ENCODE peak calls at places on chromosomes 2 and 18, in ten cellular contexts. One of them, this sample, is unnamed.

GRCh38 chr2:10619643-10620042 is 70.1 kb downstream of the NOL10 start:
- DNase-seq in brain microvascular endothelial cell: peak
- DNase-seq in omental fat pad: no peak
- DNase-seq in fibroblast of the aortic adventitia: no peak
- DNase-seq in uterus: no peak
- DNase-seq in GM12865: no peak
- DNase-seq in breast epithelium: no peak
- DNase-seq in cardiac muscle cell: peak
- DNase-seq in heart right ventricle: no peak
- DNase-seq in endothelial cell: no peak
- DNase-seq in this sample: no peak

GRCh38 chr2:115549731-115550130 is 1107.3 kb downstream of the DPP10 start:
- DNase-seq in breast epithelium: no peak
- DNase-seq in GM12865: no peak
- DNase-seq in endothelial cell: no peak
- DNase-seq in uterus: no peak
- DNase-seq in omental fat pad: no peak
- DNase-seq in heart right ventricle: no peak
- DNase-seq in cardiac muscle cell: no peak
- DNase-seq in brain microvascular endothelial cell: no peak
- DNase-seq in fibroblast of the aortic adventitia: no peak
- DNase-seq in this sample: no peak

GRCh38 chr2:66438498-66439290 is 3.8 kb downstream of the MEIS1 start:
- DNase-seq in brain microvascular endothelial cell: no peak
- DNase-seq in uterus: no peak
- DNase-seq in fibroblast of the aortic adventitia: peak
- DNase-seq in breast epithelium: no peak
- DNase-seq in heart right ventricle: no peak
- DNase-seq in cardiac muscle cell: no peak
- DNase-seq in endothelial cell: no peak
- DNase-seq in GM12865: no peak
- DNase-seq in omental fat pad: no peak
- DNase-seq in this sample: no peak

GRCh38 chr2:129056309-129056958 is 737.8 kb upstream of the HS6ST1 start:
- DNase-seq in breast epithelium: peak
- DNase-seq in omental fat pad: no peak
- DNase-seq in fibroblast of the aortic adventitia: no peak
- DNase-seq in brain microvascular endothelial cell: no peak
- DNase-seq in endothelial cell: no peak
- DNase-seq in GM12865: no peak
- DNase-seq in uterus: no peak
- DNase-seq in heart right ventricle: no peak
- DNase-seq in cardiac muscle cell: no peak
- DNase-seq in this sample: no peak

GRCh38 chr2:54336136-54336976 is 80.3 kb upstream of the TSPYL6 start:
- DNase-seq in heart right ventricle: no peak
- DNase-seq in brain microvascular endothelial cell: peak
- DNase-seq in omental fat pad: no peak
- DNase-seq in GM12865: no peak
- DNase-seq in uterus: no peak
- DNase-seq in cardiac muscle cell: peak
- DNase-seq in endothelial cell: no peak
- DNase-seq in breast epithelium: no peak
- DNase-seq in fibroblast of the aortic adventitia: peak
- DNase-seq in this sample: no peak

GRCh38 chr2:209208211-209208610 is 215.6 kb upstream of the MAP2 start:
- DNase-seq in breast epithelium: no peak
- DNase-seq in omental fat pad: no peak
- DNase-seq in cardiac muscle cell: no peak
- DNase-seq in heart right ventricle: peak
- DNase-seq in GM12865: peak
- DNase-seq in fibroblast of the aortic adventitia: peak
- DNase-seq in uterus: no peak
- DNase-seq in brain microvascular endothelial cell: no peak
- DNase-seq in endothelial cell: peak
- DNase-seq in this sample: peak

GRCh38 chr2:224165901-224166319 is 126.8 kb upstream of the SERPINE2 start:
- DNase-seq in endothelial cell: no peak
- DNase-seq in omental fat pad: no peak
- DNase-seq in uterus: no peak
- DNase-seq in fibroblast of the aortic adventitia: peak
- DNase-seq in breast epithelium: no peak
- DNase-seq in brain microvascular endothelial cell: no peak
- DNase-seq in cardiac muscle cell: no peak
- DNase-seq in GM12865: no peak
- DNase-seq in heart right ventricle: no peak
- DNase-seq in this sample: no peak

GRCh38 chr2:5698171-5698570 is 6.0 kb downstream of the SOX11 start:
- DNase-seq in cardiac muscle cell: no peak
- DNase-seq in fibroblast of the aortic adventitia: no peak
- DNase-seq in omental fat pad: no peak
- DNase-seq in brain microvascular endothelial cell: no peak
- DNase-seq in heart right ventricle: no peak
- DNase-seq in GM12865: no peak
- DNase-seq in endothelial cell: no peak
- DNase-seq in breast epithelium: no peak
- DNase-seq in uterus: no peak
- DNase-seq in this sample: no peak

GRCh38 chr2:225429718-225430117 is 30.2 kb downstream of the NYAP2 start:
- DNase-seq in uterus: no peak
- DNase-seq in heart right ventricle: no peak
- DNase-seq in cardiac muscle cell: peak
- DNase-seq in brain microvascular endothelial cell: no peak
- DNase-seq in GM12865: no peak
- DNase-seq in omental fat pad: no peak
- DNase-seq in fibroblast of the aortic adventitia: peak
- DNase-seq in endothelial cell: no peak
- DNase-seq in breast epithelium: no peak
- DNase-seq in this sample: peak

GRCh38 chr2:74502147-74502719 is 2.8 kb upstream of the LBX2 start:
- DNase-seq in fibroblast of the aortic adventitia: no peak
- DNase-seq in GM12865: no peak
- DNase-seq in cardiac muscle cell: no peak
- DNase-seq in uterus: no peak
- DNase-seq in breast epithelium: no peak
- DNase-seq in heart right ventricle: no peak
- DNase-seq in omental fat pad: no peak
- DNase-seq in brain microvascular endothelial cell: no peak
- DNase-seq in endothelial cell: no peak
- DNase-seq in this sample: no peak

GRCh38 chr2:151381266-151381665 is 23.9 kb downstream of the TNFAIP6 start:
- DNase-seq in endothelial cell: no peak
- DNase-seq in brain microvascular endothelial cell: peak
- DNase-seq in cardiac muscle cell: peak
- DNase-seq in fibroblast of the aortic adventitia: peak
- DNase-seq in heart right ventricle: no peak
- DNase-seq in breast epithelium: no peak
- DNase-seq in omental fat pad: no peak
- DNase-seq in uterus: no peak
- DNase-seq in GM12865: no peak
- DNase-seq in this sample: no peak

GRCh38 chr2:25062461-25062860 is 20.6 kb downstream of the EFR3B start:
- DNase-seq in endothelial cell: no peak
- DNase-seq in breast epithelium: peak
- DNase-seq in GM12865: no peak
- DNase-seq in omental fat pad: no peak
- DNase-seq in fibroblast of the aortic adventitia: no peak
- DNase-seq in cardiac muscle cell: no peak
- DNase-seq in uterus: no peak
- DNase-seq in heart right ventricle: peak
- DNase-seq in brain microvascular endothelial cell: no peak
- DNase-seq in this sample: peak

DNA sequence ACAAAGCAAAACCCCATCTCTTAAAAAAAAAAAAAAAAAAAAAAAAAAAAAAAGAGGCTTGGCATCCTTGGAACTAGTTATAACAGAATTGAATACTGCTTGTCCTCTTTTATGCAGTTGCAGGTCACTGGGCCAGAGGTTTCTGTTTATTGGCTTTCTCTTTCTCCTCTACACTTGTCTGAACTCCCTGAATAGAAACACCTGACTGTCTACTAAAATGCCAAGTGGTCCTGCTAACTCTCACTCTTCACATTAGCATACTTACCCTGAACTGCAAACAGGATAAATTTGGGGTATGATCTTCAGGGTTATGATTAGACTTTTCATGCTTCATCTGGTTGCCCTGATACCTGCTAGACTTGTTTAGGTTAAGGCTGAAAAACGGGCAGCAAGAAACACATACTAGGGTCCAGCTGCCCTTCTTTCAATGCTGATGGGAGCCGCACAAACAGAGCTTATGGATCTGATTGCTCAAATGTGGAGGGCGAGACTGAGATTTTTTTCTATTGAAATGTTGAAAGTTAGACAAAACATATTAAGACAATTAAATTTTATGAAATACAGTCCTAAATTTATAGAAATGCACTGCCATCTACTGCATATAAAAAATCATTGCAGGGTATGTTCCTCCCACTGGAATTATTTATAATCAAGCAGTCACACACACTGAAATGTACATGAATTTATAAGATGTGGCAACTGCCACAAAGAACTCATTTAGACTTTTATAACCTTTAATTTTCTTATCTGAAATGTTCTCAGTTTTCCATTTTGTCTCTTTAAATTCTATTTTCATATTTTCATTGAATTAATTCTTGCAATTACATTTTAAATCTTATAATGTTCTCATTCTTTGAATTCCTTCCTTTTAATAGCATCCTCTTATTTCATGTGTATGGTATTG is 40.8 kb downstream of the GTF3C3 start:
- DNase-seq in brain microvascular endothelial cell: no peak
- DNase-seq in GM12865: no peak
- DNase-seq in breast epithelium: no peak
- DNase-seq in heart right ventricle: no peak
- DNase-seq in cardiac muscle cell: peak
- DNase-seq in endothelial cell: no peak
- DNase-seq in omental fat pad: no peak
- DNase-seq in fibroblast of the aortic adventitia: peak
- DNase-seq in uterus: no peak
- DNase-seq in this sample: no peak
- TF ChIP-seq CTCF in brain microvascular endothelial cell: peak
- TF ChIP-seq CTCF in GM12865: no peak
- TF ChIP-seq CTCF in breast epithelium: no peak
- TF ChIP-seq CTCF in heart right ventricle: peak
- TF ChIP-seq CTCF in cardiac muscle cell: peak
- TF ChIP-seq CTCF in endothelial cell: peak
- TF ChIP-seq CTCF in omental fat pad: no peak
- TF ChIP-seq CTCF in fibroblast of the aortic adventitia: peak
- TF ChIP-seq CTCF in uterus: no peak
- TF ChIP-seq CTCF in this sample: no peak

GRCh38 chr18:21192308-21192624 is 49.8 kb upstream of the GREB1L start:
- DNase-seq in omental fat pad: no peak
- DNase-seq in breast epithelium: no peak
- DNase-seq in heart right ventricle: no peak
- DNase-seq in cardiac muscle cell: no peak
- DNase-seq in uterus: no peak
- DNase-seq in endothelial cell: no peak
- DNase-seq in brain microvascular endothelial cell: no peak
- DNase-seq in GM12865: no peak
- DNase-seq in fibroblast of the aortic adventitia: no peak
- DNase-seq in this sample: no peak
- TF ChIP-seq CTCF in omental fat pad: no peak
- TF ChIP-seq CTCF in breast epithelium: no peak
- TF ChIP-seq CTCF in heart right ventricle: peak
- TF ChIP-seq CTCF in cardiac muscle cell: no peak
- TF ChIP-seq CTCF in uterus: no peak
- TF ChIP-seq CTCF in endothelial cell: no peak
- TF ChIP-seq CTCF in brain microvascular endothelial cell: no peak
- TF ChIP-seq CTCF in GM12865: no peak
- TF ChIP-seq CTCF in fibroblast of the aortic adventitia: no peak
- TF ChIP-seq CTCF in this sample: no peak

DNA sequence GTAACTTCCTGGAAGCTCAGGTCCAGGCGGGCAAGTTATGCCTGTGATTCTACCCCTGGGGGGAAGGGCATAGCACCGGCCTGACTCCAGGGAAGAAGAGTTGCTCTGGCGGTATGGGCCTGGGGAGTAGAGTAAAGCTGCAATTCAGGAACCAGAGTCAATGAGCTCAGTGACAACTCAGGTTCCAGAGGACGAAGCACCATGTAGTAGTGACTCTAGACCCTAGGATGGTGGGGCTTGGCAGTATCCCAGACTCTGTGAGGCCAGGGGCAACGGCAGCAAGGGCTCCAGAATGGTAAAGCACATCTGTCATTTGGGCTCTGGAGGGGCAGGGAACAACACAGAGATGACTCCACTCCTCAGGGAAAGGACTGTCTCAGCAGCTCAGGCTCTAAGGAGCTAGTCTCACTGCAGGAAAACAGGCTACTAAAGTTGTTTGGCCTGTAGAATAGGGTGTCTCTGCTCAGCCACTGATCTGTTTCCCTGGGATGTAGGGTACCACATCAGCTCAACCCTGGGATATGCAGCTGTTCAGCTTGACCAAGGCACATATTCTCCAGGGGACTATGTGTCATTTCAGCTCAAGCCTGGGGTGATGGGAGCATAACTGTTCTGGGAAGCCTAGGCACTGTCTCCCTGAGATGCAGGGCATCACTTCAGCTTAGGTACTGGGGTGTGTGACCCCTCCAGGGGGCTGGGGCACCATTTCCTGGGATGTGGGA is 36.2 kb upstream of the RHOB start:
- DNase-seq in uterus: peak
- DNase-seq in cardiac muscle cell: no peak
- DNase-seq in endothelial cell: no peak
- DNase-seq in heart right ventricle: no peak
- DNase-seq in fibroblast of the aortic adventitia: no peak
- DNase-seq in brain microvascular endothelial cell: no peak
- DNase-seq in GM12865: no peak
- DNase-seq in breast epithelium: peak
- DNase-seq in omental fat pad: no peak
- DNase-seq in this sample: no peak
- TF ChIP-seq CTCF in uterus: no peak
- TF ChIP-seq CTCF in cardiac muscle cell: no peak
- TF ChIP-seq CTCF in endothelial cell: no peak
- TF ChIP-seq CTCF in heart right ventricle: no peak
- TF ChIP-seq CTCF in fibroblast of the aortic adventitia: no peak
- TF ChIP-seq CTCF in brain microvascular endothelial cell: no peak
- TF ChIP-seq CTCF in GM12865: no peak
- TF ChIP-seq CTCF in breast epithelium: no peak
- TF ChIP-seq CTCF in omental fat pad: no peak
- TF ChIP-seq CTCF in this sample: no peak

GRCh38 chr2:163231666-163232065 is 393.1 kb upstream of the KCNH7 start:
- DNase-seq in GM12865: no peak
- DNase-seq in omental fat pad: no peak
- DNase-seq in brain microvascular endothelial cell: no peak
- DNase-seq in breast epithelium: no peak
- DNase-seq in endothelial cell: no peak
- DNase-seq in heart right ventricle: no peak
- DNase-seq in uterus: no peak
- DNase-seq in fibroblast of the aortic adventitia: no peak
- DNase-seq in cardiac muscle cell: no peak
- DNase-seq in this sample: no peak

DNA sequence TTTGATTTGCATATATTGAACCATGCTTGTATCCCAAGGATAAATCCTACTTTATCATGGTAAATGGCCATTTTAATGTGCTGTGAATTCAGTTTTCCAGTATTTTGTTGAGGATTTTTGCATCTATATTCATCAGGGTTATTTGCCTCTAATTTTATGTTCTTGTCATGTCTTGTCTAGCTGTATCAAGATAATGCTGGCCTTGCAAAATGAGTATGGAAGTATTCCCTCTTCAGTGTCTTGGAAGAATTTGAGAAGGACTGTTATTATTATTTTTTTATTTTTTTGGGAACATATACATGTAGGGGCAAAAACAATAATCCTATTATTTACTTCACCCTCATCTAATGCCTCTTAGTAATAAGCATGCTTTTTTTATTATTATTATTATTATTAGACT is 398.0 kb upstream of the KCNH7 start:
- DNase-seq in uterus: no peak
- DNase-seq in cardiac muscle cell: no peak
- DNase-seq in endothelial cell: no peak
- DNase-seq in heart right ventricle: no peak
- DNase-seq in omental fat pad: no peak
- DNase-seq in fibroblast of the aortic adventitia: no peak
- DNase-seq in breast epithelium: no peak
- DNase-seq in GM12865: no peak
- DNase-seq in brain microvascular endothelial cell: no peak
- DNase-seq in this sample: no peak
- TF ChIP-seq CTCF in uterus: no peak
- TF ChIP-seq CTCF in cardiac muscle cell: no peak
- TF ChIP-seq CTCF in endothelial cell: no peak
- TF ChIP-seq CTCF in heart right ventricle: no peak
- TF ChIP-seq CTCF in omental fat pad: no peak
- TF ChIP-seq CTCF in fibroblast of the aortic adventitia: no peak
- TF ChIP-seq CTCF in breast epithelium: no peak
- TF ChIP-seq CTCF in GM12865: no peak
- TF ChIP-seq CTCF in brain microvascular endothelial cell: no peak
- TF ChIP-seq CTCF in this sample: no peak